ENCODE peak calls at places on chromosomes 12 and 14, in six cellular contexts. One of them, this sample, is unnamed.
A peak's percentile ranks its signal among the peaks of the same experiment; 100 is the strongest.

GRCh38 chr12:111170559-111170958 is 198.3 kb downstream of the PHETA1 start:
- DNase-seq in Panc1: no peak
- DNase-seq in SK-N-SH: no peak
- DNase-seq in A549: no peak
- DNase-seq in GM23338: no peak
- DNase-seq in HCT116: no peak
- DNase-seq in this sample: peak; percentile 92

GRCh38 chr12:131808744-131809371 is 19.3 kb upstream of the MMP17 start:
- DNase-seq in Panc1: no peak
- DNase-seq in SK-N-SH: no peak
- DNase-seq in A549: no peak
- DNase-seq in GM23338: peak; percentile 58
- DNase-seq in HCT116: no peak
- DNase-seq in this sample: no peak

GRCh38 chr12:123031171-123031845 is 50.8 kb downstream of the ARL6IP4 start:
- DNase-seq in Panc1: no peak
- DNase-seq in SK-N-SH: no peak
- DNase-seq in A549: no peak
- DNase-seq in GM23338: no peak
- DNase-seq in HCT116: no peak
- DNase-seq in this sample: no peak

GRCh38 chr14:89564291-89564957 is 147.4 kb upstream of the FOXN3 start:
- DNase-seq in Panc1: no peak
- DNase-seq in SK-N-SH: no peak
- DNase-seq in A549: no peak
- DNase-seq in GM23338: no peak
- DNase-seq in HCT116: no peak
- DNase-seq in this sample: no peak

GRCh38 chr14:103892247-103892646 is 36.0 kb upstream of the TDRD9 start:
- DNase-seq in Panc1: no peak
- DNase-seq in SK-N-SH: no peak
- DNase-seq in A549: no peak
- DNase-seq in GM23338: no peak
- DNase-seq in HCT116: no peak
- DNase-seq in this sample: no peak

GRCh38 chr12:57890191-57891120 is 43.9 kb upstream of the CTDSP2 start:
- DNase-seq in Panc1: no peak
- DNase-seq in SK-N-SH: no peak
- DNase-seq in A549: no peak
- DNase-seq in GM23338: no peak
- DNase-seq in HCT116: no peak
- DNase-seq in this sample: no peak

GRCh38 chr12:105912911-105913514 is 225.7 kb downstream of the NUAK1 start:
- DNase-seq in Panc1: no peak
- DNase-seq in SK-N-SH: no peak
- DNase-seq in A549: no peak
- DNase-seq in GM23338: no peak
- DNase-seq in HCT116: no peak
- DNase-seq in this sample: no peak

GRCh38 chr12:8037947-8038346 is 5.4 kb downstream of the FOXJ2 start:
- DNase-seq in Panc1: no peak
- DNase-seq in SK-N-SH: no peak
- DNase-seq in A549: no peak
- DNase-seq in GM23338: peak; percentile 48
- DNase-seq in HCT116: no peak
- DNase-seq in this sample: no peak

GRCh38 chr14:87869619-87870583 is 123.1 kb downstream of the GALC start:
- DNase-seq in Panc1: no peak
- DNase-seq in SK-N-SH: no peak
- DNase-seq in A549: no peak
- DNase-seq in GM23338: no peak
- DNase-seq in HCT116: no peak
- DNase-seq in this sample: no peak

GRCh38 chr14:66508846-66509621 is 1.1 kb downstream of the GPHN start:
- DNase-seq in Panc1: no peak
- DNase-seq in SK-N-SH: peak; percentile 69
- DNase-seq in A549: peak; percentile 20
- DNase-seq in GM23338: peak; percentile 55
- DNase-seq in HCT116: no peak
- DNase-seq in this sample: no peak

GRCh38 chr14:66508547-66508845 is 549 bp downstream of the GPHN start:
- DNase-seq in Panc1: no peak
- DNase-seq in SK-N-SH: no peak
- DNase-seq in A549: no peak
- DNase-seq in GM23338: no peak
- DNase-seq in HCT116: no peak
- DNase-seq in this sample: no peak

GRCh38 chr14:66509874-66510273 is 1.9 kb downstream of the GPHN start:
- DNase-seq in Panc1: no peak
- DNase-seq in SK-N-SH: no peak
- DNase-seq in A549: no peak
- DNase-seq in GM23338: peak; percentile 26
- DNase-seq in HCT116: no peak
- DNase-seq in this sample: no peak

GRCh38 chr14:66514206-66514605 is 6.3 kb downstream of the GPHN start:
- DNase-seq in Panc1: no peak
- DNase-seq in SK-N-SH: no peak
- DNase-seq in A549: no peak
- DNase-seq in GM23338: no peak
- DNase-seq in HCT116: no peak
- DNase-seq in this sample: peak; percentile 52

DNA sequence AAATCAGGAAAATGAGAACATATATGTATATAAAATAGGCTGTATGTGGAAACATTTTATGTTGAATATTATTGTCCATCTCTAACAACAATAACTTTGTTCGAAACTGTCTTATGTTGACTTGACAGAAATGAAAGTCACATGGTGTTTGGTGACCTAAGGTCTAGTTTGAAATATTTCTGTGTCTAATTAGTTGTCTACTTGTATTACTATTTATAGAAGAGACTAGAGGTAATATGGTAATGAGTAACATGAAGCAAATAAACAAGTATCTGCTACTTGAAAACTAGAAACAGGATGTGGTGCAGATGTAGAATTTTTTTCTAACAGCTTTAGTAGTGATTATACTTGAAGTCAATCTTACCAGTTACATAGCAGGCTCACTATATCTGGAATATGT is 3.9 kb downstream of the GPHN start:
- DNase-seq in Panc1: no peak
- DNase-seq in SK-N-SH: no peak
- DNase-seq in A549: no peak
- DNase-seq in GM23338: no peak
- DNase-seq in HCT116: no peak
- DNase-seq in this sample: no peak
- TF ChIP-seq REST in Panc1: no peak
- TF ChIP-seq REST in SK-N-SH: no peak
- TF ChIP-seq REST in A549: no peak
- TF ChIP-seq REST in GM23338: no peak
- TF ChIP-seq REST in HCT116: no peak
- TF ChIP-seq REST in this sample: no peak

GRCh38 chr14:72716471-72716870 is 177.4 kb downstream of the DPF3 start:
- DNase-seq in Panc1: no peak
- DNase-seq in SK-N-SH: no peak
- DNase-seq in A549: no peak
- DNase-seq in GM23338: no peak
- DNase-seq in HCT116: no peak
- DNase-seq in this sample: no peak
- TF ChIP-seq REST in Panc1: no peak
- TF ChIP-seq REST in SK-N-SH: no peak
- TF ChIP-seq REST in A549: no peak
- TF ChIP-seq REST in GM23338: no peak
- TF ChIP-seq REST in HCT116: no peak
- TF ChIP-seq REST in this sample: no peak

DNA sequence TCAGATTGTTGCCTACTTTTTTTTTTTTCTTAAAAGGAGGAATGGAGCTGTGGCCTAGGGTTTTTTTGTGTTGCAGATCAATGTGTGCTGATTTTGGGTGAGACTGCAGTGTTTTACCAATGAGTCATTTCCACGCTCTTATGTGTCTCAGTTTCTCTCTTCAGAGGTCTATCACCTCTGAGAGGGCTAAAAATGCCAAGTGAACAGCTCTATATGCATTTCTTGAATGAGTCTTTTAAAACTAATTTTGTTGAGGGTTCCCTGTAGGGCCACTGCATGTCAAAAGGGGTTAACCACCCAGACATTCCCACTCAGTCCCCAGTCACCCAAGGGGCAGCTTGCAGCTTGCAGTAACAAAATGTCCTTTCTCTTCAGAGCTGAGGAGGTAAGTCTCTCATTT is 24.3 kb upstream of the GLIPR1L2 start:
- DNase-seq in Panc1: no peak
- DNase-seq in SK-N-SH: no peak
- DNase-seq in A549: no peak
- DNase-seq in GM23338: peak; percentile 18
- DNase-seq in HCT116: no peak
- DNase-seq in this sample: no peak
- TF ChIP-seq REST in Panc1: no peak
- TF ChIP-seq REST in SK-N-SH: no peak
- TF ChIP-seq REST in A549: no peak
- TF ChIP-seq REST in GM23338: no peak
- TF ChIP-seq REST in HCT116: no peak
- TF ChIP-seq REST in this sample: no peak

DNA sequence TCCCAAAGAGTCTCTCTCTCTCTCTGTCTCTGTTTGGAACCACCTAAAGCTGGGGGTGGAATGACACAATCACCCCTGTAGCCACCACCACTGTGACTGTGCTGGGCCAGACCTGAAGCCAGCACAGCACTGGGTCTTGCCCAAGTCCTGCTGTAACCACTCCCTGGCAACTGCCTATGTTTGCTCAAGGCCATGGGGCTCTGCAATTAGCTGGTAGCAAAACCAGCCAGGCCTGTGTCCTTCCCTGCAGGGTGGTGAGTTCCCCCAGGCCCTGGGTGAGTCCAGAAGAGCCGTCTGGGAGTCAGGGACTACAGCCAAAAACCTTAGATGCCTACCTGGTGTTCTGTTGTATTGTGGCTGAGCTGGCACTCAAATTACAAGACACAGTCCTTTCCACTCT is 50.8 kb downstream of the DGLUCY start:
- DNase-seq in Panc1: no peak
- DNase-seq in SK-N-SH: no peak
- DNase-seq in A549: no peak
- DNase-seq in GM23338: no peak
- DNase-seq in HCT116: no peak
- DNase-seq in this sample: peak; percentile 83
- TF ChIP-seq REST in Panc1: no peak
- TF ChIP-seq REST in SK-N-SH: no peak
- TF ChIP-seq REST in A549: no peak
- TF ChIP-seq REST in GM23338: no peak
- TF ChIP-seq REST in HCT116: no peak
- TF ChIP-seq REST in this sample: no peak

GRCh38 chr12:75478395-75478794 is 2.2 kb upstream of the GLIPR1 start:
- DNase-seq in Panc1: no peak
- DNase-seq in SK-N-SH: no peak
- DNase-seq in A549: no peak
- DNase-seq in GM23338: no peak
- DNase-seq in HCT116: no peak
- DNase-seq in this sample: peak; percentile 89

GRCh38 chr12:75477137-75477536 is 3.4 kb upstream of the GLIPR1 start:
- DNase-seq in Panc1: no peak
- DNase-seq in SK-N-SH: no peak
- DNase-seq in A549: no peak
- DNase-seq in GM23338: no peak
- DNase-seq in HCT116: no peak
- DNase-seq in this sample: no peak

GRCh38 chr12:75471928-75472865 is 8.4 kb upstream of the GLIPR1 start:
- DNase-seq in Panc1: no peak
- DNase-seq in SK-N-SH: no peak
- DNase-seq in A549: no peak
- DNase-seq in GM23338: no peak
- DNase-seq in HCT116: no peak
- DNase-seq in this sample: no peak

GRCh38 chr12:75474121-75474520 is 6.4 kb upstream of the GLIPR1 start:
- DNase-seq in Panc1: no peak
- DNase-seq in SK-N-SH: no peak
- DNase-seq in A549: no peak
- DNase-seq in GM23338: no peak
- DNase-seq in HCT116: no peak
- DNase-seq in this sample: no peak

DNA sequence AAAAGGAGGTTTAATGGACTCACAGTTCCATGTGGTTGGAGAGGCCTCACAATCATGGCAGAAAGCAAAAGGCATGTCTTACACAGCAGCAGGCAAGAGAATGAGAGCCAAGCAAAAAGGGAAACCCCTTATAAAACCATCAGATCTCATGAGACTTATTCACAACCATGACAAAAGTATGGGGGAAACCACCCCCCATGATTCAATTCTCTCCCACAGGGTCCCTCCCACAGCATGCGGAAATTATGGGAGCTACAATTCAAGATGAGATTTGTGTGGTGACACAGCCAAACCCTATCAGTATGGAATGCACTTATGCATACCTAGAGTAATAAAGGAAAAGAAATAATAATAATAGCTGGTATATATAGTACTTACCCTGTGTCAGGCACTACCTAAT is 4.5 kb upstream of the GLIPR1 start:
- DNase-seq in Panc1: no peak
- DNase-seq in SK-N-SH: no peak
- DNase-seq in A549: no peak
- DNase-seq in GM23338: no peak
- DNase-seq in HCT116: no peak
- DNase-seq in this sample: no peak
- TF ChIP-seq REST in Panc1: no peak
- TF ChIP-seq REST in SK-N-SH: no peak
- TF ChIP-seq REST in A549: no peak
- TF ChIP-seq REST in GM23338: no peak
- TF ChIP-seq REST in HCT116: no peak
- TF ChIP-seq REST in this sample: no peak

This sample was measured in HL-60.